ENCODE peak calls at places on chromosomes 7 and 10, in four cellular contexts. One of them, this sample, is unnamed.

GRCh38 chr7:50499092-50499491 is 48.9 kb upstream of the FIGNL1 start:
- DNase-seq in CD8-positive, alpha-beta T cell: no peak
- DNase-seq in SJSA1: no peak
- DNase-seq in T-helper 2 cell: no peak
- DNase-seq in this sample: no peak

GRCh38 chr10:43372751-43373445 is 1.5 kb downstream of the FXYD4 start:
- DNase-seq in CD8-positive, alpha-beta T cell: no peak
- DNase-seq in SJSA1: no peak
- DNase-seq in T-helper 2 cell: no peak
- DNase-seq in this sample: no peak

GRCh38 chr10:47025540-47026300 is 114.5 kb downstream of the PTPN20 start:
- DNase-seq in CD8-positive, alpha-beta T cell: no peak
- DNase-seq in SJSA1: peak; percentile 15
- DNase-seq in T-helper 2 cell: no peak
- DNase-seq in this sample: no peak

GRCh38 chr7:8126768-8127167 is 135.2 kb downstream of the ICA1 start:
- DNase-seq in CD8-positive, alpha-beta T cell: no peak
- DNase-seq in SJSA1: no peak
- DNase-seq in T-helper 2 cell: no peak
- DNase-seq in this sample: no peak

GRCh38 chr10:88076027-88076880 is 212.8 kb downstream of the PTEN start:
- DNase-seq in CD8-positive, alpha-beta T cell: no peak
- DNase-seq in SJSA1: no peak
- DNase-seq in T-helper 2 cell: no peak
- DNase-seq in this sample: no peak

GRCh38 chr7:65820287-65820950 is 52.5 kb upstream of the VKORC1L1 start:
- DNase-seq in CD8-positive, alpha-beta T cell: no peak
- DNase-seq in SJSA1: no peak
- DNase-seq in T-helper 2 cell: no peak
- DNase-seq in this sample: no peak

GRCh38 chr7:43583424-43584199 is 704 bp downstream of the STK17A start:
- DNase-seq in CD8-positive, alpha-beta T cell: peak; percentile 69
- DNase-seq in SJSA1: peak; percentile 80
- DNase-seq in T-helper 2 cell: peak; percentile 47
- DNase-seq in this sample: no peak

GRCh38 chr7:78207262-78207661 is 408.7 kb downstream of the PHTF2 start:
- DNase-seq in CD8-positive, alpha-beta T cell: no peak
- DNase-seq in SJSA1: no peak
- DNase-seq in T-helper 2 cell: no peak
- DNase-seq in this sample: no peak

GRCh38 chr7:7761340-7761973 is 43.0 kb upstream of the RPA3 start:
- DNase-seq in CD8-positive, alpha-beta T cell: no peak
- DNase-seq in SJSA1: peak; percentile 39
- DNase-seq in T-helper 2 cell: no peak
- DNase-seq in this sample: peak; percentile 54

GRCh38 chr10:128149267-128149666 is 23.0 kb upstream of the MKI67 start:
- DNase-seq in CD8-positive, alpha-beta T cell: no peak
- DNase-seq in SJSA1: no peak
- DNase-seq in T-helper 2 cell: no peak
- DNase-seq in this sample: no peak

GRCh38 chr10:104334561-104334960 is 3.7 kb downstream of the ITPRIP start:
- DNase-seq in CD8-positive, alpha-beta T cell: no peak
- DNase-seq in SJSA1: no peak
- DNase-seq in T-helper 2 cell: no peak
- DNase-seq in this sample: no peak